ENCODE peak calls at places on chromosome 18, in ten cellular contexts. X, D, F, Z, S, N, H, L, P and O are unnamed samples.

GRCh38 chr18:43596106-43596712 is 318.9 kb upstream of the SYT4 start:
- DNase-seq in F (no peak), P (peak; percentile 23), X (peak; percentile 32), D (no peak), Z (no peak), N (peak; percentile 54), S (peak; percentile 88), H (peak; percentile 20), L (no peak), O (no peak)

GRCh38 chr18:24400587-24400986 is 3.0 kb upstream of the OSBPL1A start:
- DNase-seq in F (no peak), H (no peak), X (no peak), Z (no peak), L (no peak), P (no peak), N (no peak), S (no peak), D (no peak), O (no peak)

GRCh38 chr18:23281626-23282436 is 146.5 kb downstream of the CABLES1 start:
- DNase-seq in P (no peak), N (no peak), Z (peak; percentile 40), H (peak; percentile 68), X (no peak), D (no peak), F (no peak), L (no peak), S (peak; percentile 90), O (no peak)

GRCh38 chr18:12030667-12031066 is 49.4 kb downstream of the IMPA2 start:
- DNase-seq in N (no peak), P (no peak), F (no peak), X (no peak), H (no peak), Z (no peak), S (no peak), L (no peak), D (no peak), O (no peak)

GRCh38 chr18:34928068-34928753 is 113.0 kb upstream of the MAPRE2 start:
- DNase-seq in Z (no peak), F (no peak), N (no peak), S (peak; percentile 63), D (no peak), H (peak; percentile 78), L (no peak), X (no peak), P (peak; percentile 17), O (no peak)

GRCh38 chr18:61261870-61262269 is 71.4 kb upstream of the CDH20 start:
- DNase-seq in H (no peak), D (no peak), N (no peak), S (peak; percentile 45), L (no peak), F (no peak), Z (no peak), X (no peak), P (no peak), O (no peak)

GRCh38 chr18:75491361-75491760 is 63.9 kb upstream of the SMIM21 start:
- DNase-seq in D (no peak), H (no peak), S (no peak), L (no peak), Z (peak; percentile 12), P (no peak), X (no peak), F (no peak), N (no peak), O (no peak)

GRCh38 chr18:79856119-79857080 is 58.7 kb downstream of the KCNG2 start:
- DNase-seq in Z (no peak), F (no peak), L (no peak), D (no peak), H (no peak), P (no peak), N (peak; percentile 77), X (no peak), S (peak; percentile 85), O (no peak)

GRCh38 chr18:41647914-41648313 is 307.1 kb upstream of the PIK3C3 start:
- DNase-seq in H (no peak), X (no peak), S (no peak), F (no peak), N (no peak), P (no peak), L (no peak), D (no peak), Z (no peak), O (no peak)

GRCh38 chr18:3985664-3986063 is 469.4 kb downstream of the DLGAP1 start:
- DNase-seq in P (peak; percentile 90), S (peak; percentile 74), L (no peak), N (no peak), Z (peak; percentile 40), X (no peak), D (no peak), H (no peak), F (no peak), O (no peak)

GRCh38 chr18:63708650-63709049 is 5.9 kb downstream of the SERPINB11 start:
- DNase-seq in F (no peak), N (no peak), L (peak; percentile 77), H (no peak), P (peak; percentile 97), Z (peak; percentile 92), S (no peak), X (no peak), D (no peak), O (no peak)

GRCh38 chr18:54466248-54467005 is 108.7 kb downstream of the C18orf54 start:
- DNase-seq in P (no peak), Z (no peak), X (no peak), D (no peak), H (no peak), S (no peak), L (no peak), N (no peak), F (no peak), O (no peak)